ENCODE peak calls at places on chromosomes 4 and X, in six cellular contexts. A, E, V, J, R and I are unnamed samples.

GRCh38 chr4:148203056-148203898 is 238.9 kb downstream of the NR3C2 start:
- DNase-seq in R (no peak), E (no peak), V (no peak), J (no peak), A (peak), I (no peak)

GRCh38 chrX:138885886-138886285 is 174.4 kb upstream of the FGF13 start:
- DNase-seq in J (no peak), V (peak), R (no peak), A (no peak), E (no peak), I (no peak)

GRCh38 chr4:762211-763190 is 56.9 kb downstream of the PCGF3 start:
- DNase-seq in V (no peak), A (no peak), J (no peak), E (no peak), R (no peak), I (no peak)

GRCh38 chr4:64068096-64068495 is 341.2 kb downstream of the TECRL start:
- DNase-seq in R (no peak), V (no peak), J (no peak), A (no peak), E (no peak), I (no peak)

GRCh38 chr4:186351672-186352194 is 85.7 kb downstream of the F11 start:
- DNase-seq in R (no peak), V (no peak), A (no peak), J (no peak), E (no peak), I (no peak)

GRCh38 chr4:17066241-17066640 is 167.8 kb upstream of the LDB2 start:
- DNase-seq in A (no peak), E (no peak), R (no peak), J (no peak), V (no peak), I (no peak)

GRCh38 chr4:40238700-40239548 is 42.1 kb downstream of the RHOH start:
- DNase-seq in A (no peak), V (peak), J (no peak), E (peak), R (no peak), I (no peak)

GRCh38 chr4:25439913-25440477 is 62.9 kb downstream of the ANAPC4 start:
- DNase-seq in A (peak), E (no peak), V (peak), J (peak), R (peak), I (peak)

GRCh38 chrX:17700976-17701375 is 36.3 kb upstream of the SCML1 start:
- DNase-seq in V (no peak), E (no peak), A (no peak), J (no peak), R (no peak), I (no peak)

GRCh38 chrX:41542151-41542935 is 95.2 kb downstream of the NYX start:
- DNase-seq in V (no peak), J (no peak), A (no peak), R (no peak), E (no peak), I (no peak)

GRCh38 chr4:127145001-127145400 is 487.8 kb upstream of the INTU start:
- DNase-seq in R (no peak), A (no peak), V (no peak), J (no peak), E (no peak), I (no peak)